ENCODE peak calls at places on chromosome 10, in six cellular contexts. O is H1, L is HepG2, Y is SK-N-SH, D is A549, P is K562. S is an unnamed sample.

GRCh38 chr10:32951111-32951510 is 6.9 kb downstream of the ITGB1 start:
- DNase-seq in O (no peak), L (no peak), Y (no peak), D (no peak), P (no peak), S (no peak)

GRCh38 chr10:121303273-121303890 is 294.9 kb downstream of the FGFR2 start:
- DNase-seq in O (no peak), L (no peak), Y (no peak), D (no peak), P (no peak), S (no peak)

GRCh38 chr10:84423729-84424128 is 95.3 kb downstream of the CCSER2 start:
- DNase-seq in O (no peak), L (no peak), Y (no peak), D (no peak), P (no peak), S (no peak)

GRCh38 chr10:110326351-110327032 is 21.8 kb upstream of the SMNDC1 start:
- DNase-seq in O (no peak), L (no peak), Y (no peak), D (no peak), P (no peak), S (peak; percentile 51)

GRCh38 chr10:608331-609265 is 80.9 kb downstream of the DIP2C start:
- DNase-seq in O (no peak), L (no peak), Y (no peak), D (no peak), P (no peak), S (peak; percentile 100)

GRCh38 chr10:62373995-62374861 is at the start of gene ZNF365:
- DNase-seq in O (peak; percentile 71), L (no peak), Y (peak; percentile 88), D (peak; percentile 37), P (no peak), S (no peak)

GRCh38 chr10:73911553-73912004 is 647 bp downstream of the PLAU start:
- DNase-seq in O (no peak), L (no peak), Y (no peak), D (no peak), P (peak; percentile 45), S (no peak)

GRCh38 chr10:36882781-36883180 is 242.6 kb upstream of the ANKRD30A start:
- DNase-seq in O (no peak), L (no peak), Y (no peak), D (no peak), P (no peak), S (no peak)

GRCh38 chr10:43816351-43817321 is 168.0 kb upstream of the ZNF32 start:
- DNase-seq in O (no peak), L (no peak), Y (peak; percentile 58), D (no peak), P (no peak), S (peak; percentile 61)

GRCh38 chr10:58994226-58995057 is 182.0 kb upstream of the PHYHIPL start:
- DNase-seq in O (no peak), L (peak; percentile 92), Y (no peak), D (peak; percentile 47), P (no peak), S (no peak)

GRCh38 chr10:128084991-128085390 is 41.2 kb downstream of the MKI67 start:
- DNase-seq in O (no peak), L (no peak), Y (no peak), D (no peak), P (no peak), S (no peak)

GRCh38 chr10:124605856-124606812 is 138.0 kb downstream of the FAM53B start:
- DNase-seq in O (no peak), L (peak; percentile 77), Y (no peak), D (no peak), P (no peak), S (no peak)

GRCh38 chr10:73414230-73414981 is 548 bp upstream of the ANXA7 start:
- DNase-seq in O (no peak), L (no peak), Y (no peak), D (no peak), P (peak; percentile 16), S (no peak)

GRCh38 chr10:95508730-95509129 is 52.4 kb downstream of the SORBS1 start:
- DNase-seq in O (no peak), L (peak; percentile 28), Y (no peak), D (no peak), P (no peak), S (no peak)

GRCh38 chr10:71776528-71776927 is 3.2 kb upstream of the VSIR start:
- DNase-seq in O (no peak), L (no peak), Y (no peak), D (no peak), P (peak; percentile 47), S (no peak)

GRCh38 chr10:74652664-74653063 is 173.7 kb upstream of the KAT6B start:
- DNase-seq in O (no peak), L (no peak), Y (no peak), D (no peak), P (no peak), S (no peak)

GRCh38 chr10:100006241-100006886 is 3.4 kb downstream of the DNMBP start:
- DNase-seq in O (no peak), L (peak; percentile 57), Y (no peak), D (peak; percentile 85), P (peak; percentile 54), S (peak; percentile 55)

GRCh38 chr10:36759111-36759805 is 366.1 kb upstream of the ANKRD30A start:
- DNase-seq in O (no peak), L (no peak), Y (no peak), D (peak; percentile 5), P (no peak), S (no peak)

GRCh38 chr10:24008164-24009066 is 200.5 kb upstream of the KIAA1217 start:
- DNase-seq in O (no peak), L (peak; percentile 81), Y (no peak), D (no peak), P (no peak), S (no peak)

GRCh38 chr10:3054816-3055202 is 12.5 kb upstream of the PFKP start:
- DNase-seq in O (no peak), L (no peak), Y (no peak), D (no peak), P (no peak), S (no peak)

DNA sequence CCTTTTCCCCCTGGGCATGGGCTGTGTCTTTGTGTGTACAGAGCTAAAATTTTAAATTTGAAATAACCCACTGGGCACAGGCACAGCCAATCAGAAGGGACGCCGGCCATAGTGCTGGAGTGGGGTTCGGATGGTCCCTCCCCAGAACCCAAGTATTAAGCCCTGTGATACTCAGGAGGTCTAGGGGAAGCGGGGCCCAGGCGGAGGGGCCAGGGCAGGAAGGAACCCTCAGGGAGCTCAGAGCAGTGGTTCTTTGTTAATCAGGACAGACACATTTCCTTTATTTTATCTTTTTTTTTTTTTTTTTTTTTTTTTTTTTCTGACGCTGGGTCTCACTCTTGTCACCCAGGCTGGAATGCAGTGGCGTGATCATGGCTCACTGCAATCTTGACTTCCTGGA is 41.5 kb upstream of the TCF7L2 start:
- DNase-seq in O (no peak), L (no peak), Y (no peak), D (no peak), P (no peak), S (no peak)
- TF ChIP-seq CHD2 in O (no peak), L (no peak), Y (no peak), D (no peak), P (no peak), S (no peak)

GRCh38 chr10:123573236-123574147 is 92.7 kb upstream of the GPR26 start:
- DNase-seq in O (peak; percentile 92), L (peak; percentile 36), Y (peak; percentile 51), D (peak; percentile 77), P (peak; percentile 43), S (no peak)
- TF ChIP-seq CHD2 in O (peak; percentile 17), L (no peak), Y (no peak), D (no peak), P (no peak), S (no peak)

DNA sequence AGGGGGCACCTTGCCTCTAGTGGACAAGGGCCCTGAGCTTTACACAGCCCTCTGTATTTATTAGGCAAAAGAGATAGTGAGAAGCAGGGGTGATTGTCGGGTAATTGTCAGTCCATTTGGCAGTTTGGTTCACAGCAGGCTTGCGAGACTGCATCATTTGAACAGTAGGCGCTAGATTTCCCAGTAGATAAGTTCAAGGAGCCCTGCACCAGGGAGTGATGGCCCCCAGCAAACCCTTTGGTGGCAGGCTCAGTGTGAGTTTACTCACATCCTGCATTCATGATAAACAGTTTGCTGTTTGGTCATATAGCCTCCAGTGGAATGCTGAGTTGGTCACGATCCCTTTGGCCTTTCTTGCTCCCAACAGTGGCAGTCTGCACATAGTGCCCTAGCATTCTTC is 59.4 kb downstream of the MARCHF5 start:
- DNase-seq in O (no peak), L (no peak), Y (no peak), D (no peak), P (no peak), S (no peak)
- TF ChIP-seq CHD2 in O (no peak), L (no peak), Y (no peak), D (no peak), P (no peak), S (no peak)

GRCh38 chr10:5563237-5563961 is 38.6 kb downstream of the CALML3 start:
- DNase-seq in O (no peak), L (no peak), Y (no peak), D (no peak), P (no peak), S (no peak)
- TF ChIP-seq CHD2 in O (no peak), L (no peak), Y (no peak), D (no peak), P (no peak), S (no peak)

DNA sequence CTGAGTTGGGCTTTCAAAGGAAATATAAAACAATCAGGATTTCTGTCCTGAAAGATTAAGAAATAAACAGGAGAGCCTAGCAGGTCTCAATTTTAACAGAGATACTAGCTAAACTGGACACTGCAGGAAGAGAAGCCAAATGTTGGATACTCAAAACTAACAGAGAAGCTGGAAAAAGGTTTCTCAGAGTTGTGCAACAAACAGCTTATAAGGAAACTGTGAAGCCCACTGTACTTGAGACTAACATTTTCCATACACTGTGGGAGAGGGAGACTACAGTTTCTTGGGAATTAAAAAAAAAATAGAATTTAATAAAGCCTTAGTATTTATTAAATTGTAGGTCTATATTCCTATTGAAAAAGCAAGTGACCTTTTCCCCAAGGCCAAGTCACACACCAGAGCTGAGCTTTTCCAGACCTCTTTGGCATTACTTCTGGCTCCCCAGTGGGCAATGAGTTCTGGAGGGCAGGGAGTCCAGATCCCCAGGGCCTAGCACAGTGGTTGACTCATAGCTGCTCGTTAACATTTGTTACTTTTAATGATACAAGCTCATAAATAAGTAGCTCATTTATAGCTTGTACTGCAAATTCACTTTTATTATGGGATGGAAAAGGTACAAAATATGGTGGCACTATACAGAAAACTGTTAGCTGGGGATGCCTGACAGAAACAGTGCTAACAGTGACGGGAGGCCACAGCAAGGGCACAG is 68.3 kb downstream of the MINDY3 start:
- DNase-seq in O (no peak), L (no peak), Y (no peak), D (no peak), P (no peak), S (no peak)
- TF ChIP-seq CHD2 in O (no peak), L (no peak), Y (no peak), D (no peak), P (no peak), S (no peak)

DNA sequence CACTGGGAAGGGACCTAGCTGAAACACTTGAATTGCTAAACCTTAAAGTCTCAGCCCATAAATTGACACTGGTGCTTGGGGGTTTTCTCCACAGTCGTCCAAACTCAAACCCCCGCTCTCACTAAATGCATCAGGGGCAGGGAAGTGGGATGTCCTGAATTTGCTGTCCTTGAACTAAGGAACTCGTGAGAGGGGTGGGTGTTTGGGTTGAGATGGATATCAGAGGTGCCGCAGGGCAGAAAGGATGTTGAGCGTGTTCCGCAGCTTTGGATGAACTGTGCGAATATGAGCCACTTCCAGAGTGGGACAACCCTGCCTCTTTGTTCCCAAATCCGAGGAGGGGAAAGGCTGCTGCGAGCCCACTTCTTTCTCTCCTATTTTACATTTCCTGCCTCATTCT is 90.3 kb upstream of the LYZL2 start:
- DNase-seq in O (no peak), L (peak; percentile 50), Y (peak; percentile 62), D (no peak), P (no peak), S (no peak)
- TF ChIP-seq CHD2 in O (no peak), L (no peak), Y (no peak), D (no peak), P (no peak), S (no peak)

GRCh38 chr10:31187607-31188210 is 131.3 kb upstream of the ZEB1 start:
- DNase-seq in O (no peak), L (no peak), Y (no peak), D (no peak), P (no peak), S (no peak)
- TF ChIP-seq CHD2 in O (no peak), L (no peak), Y (no peak), D (no peak), P (no peak), S (no peak)